ENCODE peak calls at places on chromosomes 4 and X, in four cellular contexts. V is globus pallidus, T is brain pericyte, R is thoracic aorta. M is an unnamed sample.

GRCh38 chr4:169665039-169665732 is 44.8 kb downstream of the CLCN3 start:
- DNase-seq in V (no peak), T (no peak), R (no peak), M (no peak)

GRCh38 chrX:112677167-112677566 is 2.6 kb downstream of the LHFPL1 start:
- DNase-seq in V (no peak), T (no peak), R (no peak), M (no peak)

GRCh38 chrX:53435997-53436396 is 1.8 kb upstream of the HSD17B10 start:
- DNase-seq in V (no peak), T (no peak), R (no peak), M (no peak)

GRCh38 chrX:40719218-40719617 is 16.1 kb downstream of the MED14 start:
- DNase-seq in V (no peak), T (no peak), R (no peak), M (no peak)

GRCh38 chr4:118772149-118773081 is 63.5 kb downstream of the SEC24D start:
- DNase-seq in V (peak), T (no peak), R (no peak), M (no peak)

GRCh38 chr4:83083925-83084475 is 30.5 kb downstream of the PLAC8 start:
- DNase-seq in V (no peak), T (no peak), R (no peak), M (no peak)

GRCh38 chrX:130060122-130061069 is 49.9 kb downstream of the ELF4 start:
- DNase-seq in V (peak), T (no peak), R (no peak), M (peak)

GRCh38 chrX:51641421-51642021 is 22.8 kb upstream of the CENPVL3 start:
- DNase-seq in V (peak), T (no peak), R (no peak), M (no peak)

GRCh38 chr4:86981789-86982188 is 47.0 kb downstream of the AFF1 start:
- DNase-seq in V (no peak), T (no peak), R (no peak), M (no peak)

GRCh38 chr4:106587558-106587957 is 219.0 kb upstream of the GIMD1 start:
- DNase-seq in V (no peak), T (no peak), R (no peak), M (no peak)

GRCh38 chr4:89295415-89295927 is 12.1 kb downstream of the GPRIN3 start:
- DNase-seq in V (no peak), T (no peak), R (no peak), M (no peak)

GRCh38 chrX:10902001-10902400 is 209.1 kb upstream of the HCCS start:
- DNase-seq in V (no peak), T (no peak), R (no peak), M (no peak)

GRCh38 chr4:54585321-54586000 is 72.3 kb upstream of the KIT start:
- DNase-seq in V (no peak), T (no peak), R (no peak), M (no peak)

GRCh38 chr4:780730-781492 is 45.0 kb downstream of the CPLX1 start:
- DNase-seq in V (no peak), T (no peak), R (no peak), M (no peak)

GRCh38 chr4:24174622-24175021 is 284.8 kb upstream of the PPARGC1A start:
- DNase-seq in V (no peak), T (no peak), R (no peak), M (no peak)

GRCh38 chr4:60865238-60865637 is 334.9 kb upstream of the ADGRL3 start:
- DNase-seq in V (peak), T (no peak), R (no peak), M (no peak)

GRCh38 chr4:147843162-147843561 is 111.3 kb downstream of the ARHGAP10 start:
- DNase-seq in V (no peak), T (no peak), R (no peak), M (no peak)

M was measured in cortex of kidney.